ENCODE peak calls at places on chromosomes 2 and 18, in four cellular contexts. L is GM23338, O is K562, X is endothelial cell of umbilical vein. W is an unnamed sample.

GRCh38 chr2:139230881-139231280 is 450.7 kb upstream of the NXPH2 start:
- DNase-seq in L (no peak), O (no peak), X (no peak), W (no peak)

GRCh38 chr2:49972699-49973098 is 818.4 kb upstream of the FSHR start:
- DNase-seq in L (peak; percentile 90), O (no peak), X (no peak), W (no peak)

GRCh38 chr2:49080681-49081080 is 73.6 kb downstream of the FSHR start:
- DNase-seq in L (peak; percentile 28), O (no peak), X (no peak), W (no peak)

GRCh38 chr2:128279786-128280701 is 38.6 kb downstream of the HS6ST1 start:
- DNase-seq in L (no peak), O (no peak), X (no peak), W (no peak)

GRCh38 chr2:5464657-5465056 is 227.5 kb upstream of the SOX11 start:
- DNase-seq in L (no peak), O (no peak), X (no peak), W (no peak)

GRCh38 chr18:75408554-75409506 is 18.7 kb downstream of the SMIM21 start:
- DNase-seq in L (no peak), O (no peak), X (peak; percentile 3), W (peak; percentile 98)

GRCh38 chr2:100408104-100408503 is 9.4 kb downstream of the CHST10 start:
- DNase-seq in L (no peak), O (no peak), X (no peak), W (no peak)

GRCh38 chr2:110101280-110101844 is 14.3 kb downstream of the MALL start:
- DNase-seq in L (peak; percentile 14), O (no peak), X (peak; percentile 100), W (peak; percentile 91)

GRCh38 chr2:69036926-69037325 is 23.9 kb downstream of the ANTXR1 start:
- DNase-seq in L (no peak), O (no peak), X (no peak), W (no peak)

GRCh38 chr2:1744446-1745170 is at the start of gene PXDN:
- DNase-seq in L (peak; percentile 72), O (no peak), X (peak; percentile 48), W (no peak)

GRCh38 chr2:197276156-197276555 is 34.4 kb downstream of the ANKRD44 start:
- DNase-seq in L (no peak), O (no peak), X (no peak), W (no peak)

GRCh38 chr18:70194227-70194890 is 11.1 kb downstream of the RTTN start:
- DNase-seq in L (no peak), O (no peak), X (no peak), W (no peak)

GRCh38 chr2:80410346-80410745 is 105.8 kb upstream of the LRRTM1 start:
- DNase-seq in L (no peak), O (no peak), X (no peak), W (no peak)

GRCh38 chr2:222196159-222196558 is 102.6 kb downstream of the PAX3 start:
- DNase-seq in L (no peak), O (no peak), X (no peak), W (no peak)

GRCh38 chr2:24402242-24403092 is 42.1 kb upstream of the ITSN2 start:
- DNase-seq in L (no peak), O (no peak), X (no peak), W (no peak)

GRCh38 chr2:221478106-221478863 is 93.8 kb downstream of the EPHA4 start:
- DNase-seq in L (peak; percentile 56), O (no peak), X (peak; percentile 32), W (no peak)

GRCh38 chr2:23709311-23709710 is 217.6 kb downstream of the ATAD2B start:
- DNase-seq in L (no peak), O (no peak), X (no peak), W (no peak)

GRCh38 chr2:40147360-40147759 is 304.5 kb downstream of the SLC8A1 start:
- DNase-seq in L (no peak), O (no peak), X (no peak), W (no peak)

GRCh38 chr2:235048549-235048948 is 96.7 kb downstream of the SH3BP4 start:
- DNase-seq in L (no peak), O (no peak), X (no peak), W (no peak)

GRCh38 chr18:76955529-76956170 is 133.3 kb downstream of the ZNF236 start:
- DNase-seq in L (no peak), O (no peak), X (no peak), W (no peak)

GRCh38 chr18:78737006-78737915 is 242.4 kb upstream of the SALL3 start:
- DNase-seq in L (no peak), O (no peak), X (no peak), W (no peak)

GRCh38 chr2:201452058-201452736 is 657 bp downstream of the STRADB start:
- DNase-seq in L (peak; percentile 80), O (no peak), X (no peak), W (no peak)

GRCh38 chr2:173869244-173869643 is 95.9 kb downstream of the SP3 start:
- DNase-seq in L (no peak), O (no peak), X (no peak), W (no peak)

GRCh38 chr2:1802046-1802445 is 57.7 kb upstream of the PXDN start:
- DNase-seq in L (no peak), O (no peak), X (no peak), W (no peak)

GRCh38 chr18:34789768-34790344 is 79.8 kb downstream of the DTNA start:
- DNase-seq in L (no peak), O (no peak), X (no peak), W (no peak)

GRCh38 chr2:216773072-216773471 is 77.7 kb upstream of the IGFBP5 start:
- DNase-seq in L (no peak), O (peak; percentile 31), X (no peak), W (no peak)

GRCh38 chr2:25424426-25425028 is 82.8 kb upstream of the DNMT3A start:
- DNase-seq in L (no peak), O (no peak), X (no peak), W (no peak)

GRCh38 chr2:118687698-118688097 is 159.8 kb downstream of the EN1 start:
- DNase-seq in L (no peak), O (no peak), X (no peak), W (no peak)

GRCh38 chr2:25361261-25362048 is 19.7 kb upstream of the DNMT3A start:
- DNase-seq in L (no peak), O (no peak), X (no peak), W (no peak)

GRCh38 chr2:176325732-176326131 is 56.5 kb downstream of the MTX2 start:
- DNase-seq in L (peak; percentile 94), O (no peak), X (peak; percentile 15), W (no peak)

GRCh38 chr2:167140767-167141166 is 252.5 kb downstream of the XIRP2 start:
- DNase-seq in L (no peak), O (no peak), X (peak; percentile 86), W (peak; percentile 71)

GRCh38 chr2:834233-834632 is 116.4 kb upstream of the SNTG2 start:
- DNase-seq in L (no peak), O (no peak), X (no peak), W (no peak)

GRCh38 chr2:27737676-27738348 is 33.7 kb upstream of the MRPL33 start:
- DNase-seq in L (no peak), O (no peak), X (peak; percentile 78), W (no peak)

GRCh38 chr2:225103737-225104141 is 61.5 kb upstream of the DOCK10 start:
- DNase-seq in L (no peak), O (no peak), X (peak; percentile 24), W (no peak)

GRCh38 chr2:159617651-159618050 is 1.3 kb upstream of the BAZ2B start:
- DNase-seq in L (peak; percentile 63), O (no peak), X (peak; percentile 52), W (no peak)

GRCh38 chr2:239006886-239007285 is 159.0 kb downstream of the TWIST2 start:
- DNase-seq in L (no peak), O (no peak), X (no peak), W (no peak)

GRCh38 chr18:13253786-13254755 is 35.5 kb downstream of the LDLRAD4 start:
- DNase-seq in L (no peak), O (no peak), X (no peak), W (no peak)

GRCh38 chr2:26412091-26412673 is 10.5 kb downstream of the DRC1 start:
- DNase-seq in L (no peak), O (peak; percentile 88), X (no peak), W (no peak)

GRCh38 chr18:53764086-53764485 is 460.4 kb downstream of the MBD2 start:
- DNase-seq in L (no peak), O (no peak), X (no peak), W (no peak)

GRCh38 chr2:73292316-73292905 is 937 bp downstream of the EGR4 start:
- DNase-seq in L (peak; percentile 21), O (no peak), X (no peak), W (no peak)
- TF ChIP-seq EZH2 in L (peak; percentile 33), O (no peak), X (peak; percentile 71), W (no peak)

DNA sequence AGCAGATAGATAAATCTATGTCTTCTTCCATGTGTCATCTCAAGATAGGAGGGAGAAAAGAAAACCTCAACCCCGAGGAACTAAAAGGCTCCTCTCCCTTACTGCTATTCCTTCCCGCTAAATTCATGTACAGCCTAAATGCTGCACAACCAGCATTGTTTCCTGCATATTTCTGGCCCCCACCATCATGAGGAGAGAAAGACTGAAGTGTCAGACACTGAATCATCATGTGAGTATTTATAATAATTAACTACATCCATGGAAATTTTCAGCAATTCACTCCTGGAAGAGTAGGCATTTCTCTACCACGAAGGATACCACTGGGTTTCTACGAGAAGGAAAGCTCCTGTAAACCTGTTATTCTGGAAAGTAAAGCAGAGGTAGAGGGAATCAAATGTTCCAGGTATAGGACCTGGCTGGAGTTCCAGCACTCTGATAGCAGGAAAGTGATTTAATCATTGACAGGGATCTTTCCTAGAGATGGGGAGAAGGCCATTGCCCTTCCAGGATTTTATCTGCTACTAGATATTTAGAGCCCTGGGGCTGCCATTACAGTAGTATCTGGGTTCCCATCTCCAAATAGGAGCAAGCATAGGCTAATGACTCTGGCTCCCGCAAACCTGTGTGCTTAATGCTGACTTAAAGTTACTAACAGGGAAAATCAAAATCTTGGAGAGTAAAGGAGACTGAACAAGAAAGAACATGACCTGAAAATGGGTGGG is 297.5 kb upstream of the CCDC68 start:
- DNase-seq in L (no peak), O (no peak), X (no peak), W (no peak)
- H3K36me3 ChIP-seq in L (peaks cover 4% of the 10 kb centered on the region), O (peaks cover 4% of the 10 kb centered on the region), X (peaks cover 32% of the 10 kb centered on the region), W (no peaks in the 10 kb centered on the region)

DNA sequence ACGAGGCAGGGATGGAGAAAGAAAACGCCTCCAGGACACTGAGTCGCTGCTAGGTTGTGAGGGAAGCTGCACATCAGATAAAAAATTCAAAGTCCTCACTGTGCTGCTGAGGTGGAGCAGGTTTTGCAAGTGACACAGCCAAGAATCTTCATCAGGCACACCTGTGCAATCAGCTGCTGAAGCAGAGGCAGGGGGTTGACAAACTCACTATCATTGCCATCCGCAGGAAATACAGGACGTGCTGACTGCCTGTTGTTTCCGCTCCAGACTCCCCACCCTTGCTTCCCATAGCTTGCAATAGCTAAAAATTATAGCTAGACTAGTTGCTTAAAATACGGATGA is 147.7 kb upstream of the FHL2 start:
- DNase-seq in L (no peak), O (no peak), X (peak; percentile 23), W (no peak)
- TF ChIP-seq POLR2AphosphoS5 in L (no peak), O (no peak), X (no peak), W (no peak)

DNA sequence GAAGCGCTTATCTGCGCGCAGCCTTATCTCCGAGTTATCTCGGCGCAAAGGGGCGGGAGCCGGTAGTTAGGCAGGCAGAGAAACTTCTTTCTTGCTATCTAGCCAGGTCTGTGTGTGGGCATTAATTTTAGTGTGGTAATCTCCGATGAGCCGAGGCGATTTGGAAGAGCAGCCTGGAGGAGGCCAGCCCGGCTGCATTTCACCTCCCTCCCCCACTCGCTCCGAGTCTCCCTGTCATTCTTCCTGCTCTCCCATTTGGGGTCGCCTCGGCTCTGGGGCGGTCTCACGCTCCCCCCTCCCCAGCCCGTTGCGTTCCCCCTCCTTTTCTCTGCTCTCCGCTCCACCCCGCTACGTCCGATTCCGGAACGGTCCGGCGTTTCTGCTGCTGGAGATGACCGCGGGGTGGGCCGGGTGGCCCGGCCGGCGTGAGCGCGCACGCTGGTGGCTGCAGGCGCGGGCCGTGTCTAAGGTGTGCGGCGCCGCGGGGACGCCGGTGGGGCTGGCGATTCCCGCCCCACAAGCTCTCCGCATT is 566 bp downstream of the GATA6 start:
- DNase-seq in L (peak; percentile 67), O (peak; percentile 38), X (peak; percentile 74), W (no peak)
- TF ChIP-seq EZH2 in L (peak; percentile 96), O (no peak), X (no peak), W (no peak)

W was measured in HCT116.